ENCODE peak calls at places on chromosomes 16 and 17, in nine cellular contexts. Q, R, D, K, V, E, F, P and Z are unnamed samples.

GRCh38 chr17:47742319-47743181 is 9.5 kb downstream of the TBX21 start:
- DNase-seq in R (no peak), K (peak; percentile 81), V (no peak), Q (no peak), P (peak; percentile 15), F (no peak), E (no peak), D (peak; percentile 83), Z (no peak)

GRCh38 chr16:72819345-72819744 is 228.6 kb downstream of the ZFHX3 start:
- DNase-seq in Q (no peak), F (no peak), R (peak; percentile 86), D (no peak), V (peak; percentile 45), K (no peak), P (peak; percentile 75), E (no peak), Z (no peak)

GRCh38 chr16:69105501-69106361 is at the start of gene HAS3:
- DNase-seq in D (peak; percentile 93), E (peak; percentile 69), K (peak; percentile 91), F (no peak), P (peak; percentile 75), V (peak; percentile 53), Q (no peak), R (peak; percentile 75), Z (peak; percentile 71)

GRCh38 chr16:78538284-78538683 is 438.8 kb downstream of the WWOX start:
- DNase-seq in R (no peak), K (no peak), F (no peak), V (no peak), P (no peak), Q (no peak), E (no peak), D (no peak), Z (no peak)

GRCh38 chr17:27407916-27408846 is 48.1 kb upstream of the KSR1 start:
- DNase-seq in R (peak; percentile 86), K (peak; percentile 37), E (peak; percentile 12), D (no peak), V (peak; percentile 65), Q (peak; percentile 57), P (peak; percentile 38), F (no peak), Z (peak; percentile 53)

GRCh38 chr17:38727661-38728220 is 2.4 kb upstream of the CISD3 start:
- DNase-seq in P (no peak), D (no peak), V (no peak), F (no peak), E (no peak), K (no peak), Q (no peak), R (peak; percentile 40), Z (no peak)

GRCh38 chr16:46918400-46918799 is 34.2 kb downstream of the GPT2 start:
- DNase-seq in V (no peak), F (no peak), Q (no peak), E (no peak), K (no peak), D (no peak), R (no peak), P (no peak), Z (no peak)

GRCh38 chr17:16281351-16281750 is 64.3 kb downstream of the PIGL start:
- DNase-seq in Q (no peak), V (peak; percentile 86), K (no peak), F (no peak), P (peak; percentile 43), D (no peak), R (peak; percentile 57), E (no peak), Z (peak; percentile 36)

GRCh38 chr16:4693956-4694663 is 748 bp downstream of the NUDT16L1 start:
- DNase-seq in V (peak; percentile 67), P (peak; percentile 21), D (peak; percentile 70), R (peak; percentile 62), F (no peak), E (peak; percentile 28), K (peak; percentile 37), Q (no peak), Z (peak; percentile 54)

GRCh38 chr17:35766903-35767510 is 6.3 kb downstream of the C17orf50 start:
- DNase-seq in E (peak; percentile 60), D (no peak), R (peak; percentile 75), V (peak; percentile 67), P (peak; percentile 61), F (no peak), Q (no peak), K (no peak), Z (peak; percentile 44)

GRCh38 chr17:20156196-20157077 is 147.3 kb downstream of the SPECC1 start:
- DNase-seq in V (peak; percentile 31), P (peak; percentile 84), R (peak; percentile 47), K (peak; percentile 80), Q (peak; percentile 21), F (no peak), D (peak; percentile 84), E (peak; percentile 11), Z (peak; percentile 84)

GRCh38 chr17:56638536-56639177 is 45.2 kb downstream of the NOG start:
- DNase-seq in Q (no peak), F (no peak), V (no peak), E (no peak), K (no peak), R (peak; percentile 14), D (no peak), P (no peak), Z (no peak)

GRCh38 chr17:49996495-49997255 is 1.7 kb upstream of the DLX3 start:
- DNase-seq in Q (no peak), K (peak; percentile 82), F (no peak), V (peak; percentile 17), E (peak; percentile 37), P (peak; percentile 78), R (peak; percentile 73), D (peak; percentile 64), Z (peak; percentile 61)
- TF ChIP-seq EZH2 in Q (no peak), K (peak; percentile 66), F (no peak), V (peak; percentile 11), E (no peak), P (no peak), R (no peak), D (peak; percentile 31), Z (no peak)

DNA sequence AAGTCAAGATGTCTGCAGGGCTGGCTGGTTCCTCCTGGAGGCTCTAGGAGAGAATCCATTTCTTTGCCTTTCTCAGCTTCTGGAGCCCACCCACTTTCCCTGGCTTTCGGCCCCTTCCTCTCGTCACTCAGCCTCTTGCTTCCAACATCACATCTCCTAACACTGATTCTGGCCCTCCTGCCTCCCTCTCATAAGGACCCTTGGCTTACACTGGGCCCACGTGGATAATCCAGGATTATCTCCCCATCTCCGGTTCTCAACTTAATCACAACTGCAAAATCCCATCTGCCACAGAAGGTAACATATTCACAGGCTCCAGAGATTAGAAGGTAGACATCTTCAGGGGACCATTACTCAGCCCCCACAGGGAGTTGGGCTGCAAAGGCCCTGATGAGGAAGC is 81.3 kb downstream of the GAS7 start:
- DNase-seq in R (no peak), V (no peak), F (no peak), K (no peak), P (no peak), D (no peak), E (no peak), Q (no peak), Z (no peak)
- H3K4me1 ChIP-seq in R (peaks cover 20% of the 10 kb centered on the region), V (peaks cover 14% of the 10 kb centered on the region), F (peaks cover 48% of the 10 kb centered on the region), K (no peaks in the 10 kb centered on the region), P (peaks cover 9% of the 10 kb centered on the region), D (peaks cover 27% of the 10 kb centered on the region), E (no peaks in the 10 kb centered on the region), Q (peaks cover 26% of the 10 kb centered on the region), Z (no peaks in the 10 kb centered on the region)

GRCh38 chr16:13911306-13911705 is 8.6 kb upstream of the ERCC4 start:
- DNase-seq in F (no peak), E (no peak), R (no peak), V (no peak), D (no peak), K (no peak), P (no peak), Q (no peak), Z (no peak)

GRCh38 chr16:13906426-13907089 is 13.4 kb upstream of the ERCC4 start:
- DNase-seq in R (no peak), V (no peak), Q (no peak), P (no peak), K (no peak), F (no peak), D (no peak), E (no peak), Z (no peak)

GRCh38 chr16:13907431-13907830 is 12.5 kb upstream of the ERCC4 start:
- DNase-seq in Q (no peak), V (no peak), F (no peak), R (no peak), D (no peak), E (no peak), K (no peak), P (no peak), Z (no peak)

GRCh38 chr16:13909872-13910303 is 10.1 kb upstream of the ERCC4 start:
- DNase-seq in F (no peak), Q (no peak), V (peak; percentile 98), D (no peak), P (peak; percentile 23), R (peak; percentile 75), E (peak; percentile 13), K (no peak), Z (peak; percentile 34)

DNA sequence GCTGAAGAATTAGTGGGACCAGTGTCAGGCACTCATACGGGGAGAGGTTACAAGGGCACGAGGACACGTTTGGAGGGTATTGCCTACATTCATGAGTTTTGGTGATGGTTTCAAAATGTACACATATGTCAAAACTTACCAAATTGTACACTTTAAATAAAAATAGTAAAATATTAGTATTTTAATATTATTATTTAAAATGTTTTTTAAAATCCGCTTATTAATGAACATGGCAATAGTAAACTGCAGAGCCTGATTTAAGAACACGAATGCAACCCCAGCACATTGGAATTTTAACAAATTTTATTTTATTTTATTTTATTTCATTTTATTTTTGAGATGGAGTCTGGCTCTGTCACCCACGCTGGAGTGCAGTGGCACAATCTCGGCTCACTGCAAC is 10.9 kb upstream of the ERCC4 start:
- DNase-seq in F (no peak), V (no peak), Q (no peak), R (no peak), K (no peak), D (no peak), E (no peak), P (no peak), Z (no peak)
- H3K4me2 ChIP-seq in F (no peak overlapping the region), V (no peak overlapping the region), Q (no peak overlapping the region), R (no peak overlapping the region), K (no peak overlapping the region), D (no peak overlapping the region), E (no peak overlapping the region), P (no peak overlapping the region), Z (no peak overlapping the region)

GRCh38 chr17:68602267-68602644 is 1.1 kb upstream of the FAM20A start:
- DNase-seq in F (no peak), P (no peak), Q (peak; percentile 1), R (peak; percentile 38), K (no peak), V (no peak), E (no peak), D (no peak), Z (no peak)

GRCh38 chr17:68600123-68600880 is 865 bp downstream of the FAM20A start:
- DNase-seq in V (no peak), R (peak; percentile 59), F (no peak), Q (no peak), K (peak; percentile 75), P (no peak), E (no peak), D (peak; percentile 84), Z (no peak)

GRCh38 chr17:68603027-68603426 is 1.9 kb upstream of the FAM20A start:
- DNase-seq in Q (no peak), F (no peak), K (no peak), R (no peak), D (no peak), E (no peak), V (no peak), P (no peak), Z (no peak)

GRCh38 chr17:68600881-68601564 is at the start of gene FAM20A:
- DNase-seq in V (no peak), Q (no peak), F (no peak), R (peak; percentile 69), E (no peak), P (no peak), D (peak; percentile 53), K (peak; percentile 59), Z (no peak)

GRCh38 chr17:68601565-68602266 is 549 bp upstream of the FAM20A start:
- DNase-seq in F (no peak), K (no peak), P (no peak), Q (no peak), R (peak; percentile 23), V (no peak), D (no peak), E (no peak), Z (no peak)
- TF ChIP-seq EZH2 in F (no peak), K (no peak), P (no peak), Q (no peak), R (no peak), V (no peak), D (no peak), E (no peak), Z (no peak)